ENCODE peak calls at places on chromosomes 2 and 18, in nine cellular contexts. One of them, this sample, is unnamed.

GRCh38 chr2:44305882-44306281 is 30.6 kb downstream of the SLC3A1 start:
- ATAC-seq in stimulated activated naive CD8-positive, alpha-beta T cell treated with anti-CD3 and anti-CD28 coated beads, Interleukin-15, Interleukin-2, amounts not matched to agents 100 U/mL and 50 U/mL, for 24 hours: no peak
- ATAC-seq in A549: peak
- ATAC-seq in activated CD8-positive, alpha-beta memory T cell treated with anti-CD3 and anti-CD28 coated beads, Interleukin-2, amount 10 ng/mL, durations not matched to agents 7 days and 5 days: no peak
- ATAC-seq in omental fat pad: no peak
- ATAC-seq in pancreas: no peak
- ATAC-seq in gastroesophageal sphincter: no peak
- ATAC-seq in right cardiac atrium: peak
- ATAC-seq in sciatic nerve: no peak
- ATAC-seq in this sample: no peak

GRCh38 chr2:209970271-209970670 is 32.2 kb upstream of the RPE start:
- ATAC-seq in stimulated activated naive CD8-positive, alpha-beta T cell treated with anti-CD3 and anti-CD28 coated beads, Interleukin-15, Interleukin-2, amounts not matched to agents 100 U/mL and 50 U/mL, for 24 hours: no peak
- ATAC-seq in A549: no peak
- ATAC-seq in activated CD8-positive, alpha-beta memory T cell treated with anti-CD3 and anti-CD28 coated beads, Interleukin-2, amount 10 ng/mL, durations not matched to agents 7 days and 5 days: no peak
- ATAC-seq in omental fat pad: no peak
- ATAC-seq in pancreas: no peak
- ATAC-seq in gastroesophageal sphincter: no peak
- ATAC-seq in right cardiac atrium: no peak
- ATAC-seq in sciatic nerve: no peak
- ATAC-seq in this sample: no peak

GRCh38 chr2:16630463-16630862 is 35.2 kb downstream of the CYRIA start:
- ATAC-seq in stimulated activated naive CD8-positive, alpha-beta T cell treated with anti-CD3 and anti-CD28 coated beads, Interleukin-15, Interleukin-2, amounts not matched to agents 100 U/mL and 50 U/mL, for 24 hours: no peak
- ATAC-seq in A549: no peak
- ATAC-seq in activated CD8-positive, alpha-beta memory T cell treated with anti-CD3 and anti-CD28 coated beads, Interleukin-2, amount 10 ng/mL, durations not matched to agents 7 days and 5 days: no peak
- ATAC-seq in omental fat pad: no peak
- ATAC-seq in pancreas: no peak
- ATAC-seq in gastroesophageal sphincter: no peak
- ATAC-seq in right cardiac atrium: no peak
- ATAC-seq in sciatic nerve: no peak
- ATAC-seq in this sample: no peak

GRCh38 chr2:189116059-189116458 is 63.5 kb downstream of the COL5A2 start:
- ATAC-seq in stimulated activated naive CD8-positive, alpha-beta T cell treated with anti-CD3 and anti-CD28 coated beads, Interleukin-15, Interleukin-2, amounts not matched to agents 100 U/mL and 50 U/mL, for 24 hours: no peak
- ATAC-seq in A549: peak
- ATAC-seq in activated CD8-positive, alpha-beta memory T cell treated with anti-CD3 and anti-CD28 coated beads, Interleukin-2, amount 10 ng/mL, durations not matched to agents 7 days and 5 days: no peak
- ATAC-seq in omental fat pad: no peak
- ATAC-seq in pancreas: no peak
- ATAC-seq in gastroesophageal sphincter: no peak
- ATAC-seq in right cardiac atrium: no peak
- ATAC-seq in sciatic nerve: peak
- ATAC-seq in this sample: no peak

GRCh38 chr2:66271777-66272176 is 163.1 kb upstream of the MEIS1 start:
- ATAC-seq in stimulated activated naive CD8-positive, alpha-beta T cell treated with anti-CD3 and anti-CD28 coated beads, Interleukin-15, Interleukin-2, amounts not matched to agents 100 U/mL and 50 U/mL, for 24 hours: no peak
- ATAC-seq in A549: no peak
- ATAC-seq in activated CD8-positive, alpha-beta memory T cell treated with anti-CD3 and anti-CD28 coated beads, Interleukin-2, amount 10 ng/mL, durations not matched to agents 7 days and 5 days: no peak
- ATAC-seq in omental fat pad: no peak
- ATAC-seq in pancreas: peak
- ATAC-seq in gastroesophageal sphincter: no peak
- ATAC-seq in right cardiac atrium: no peak
- ATAC-seq in sciatic nerve: no peak
- ATAC-seq in this sample: no peak

GRCh38 chr2:170736628-170737027 is 21.5 kb downstream of the SP5 start:
- ATAC-seq in stimulated activated naive CD8-positive, alpha-beta T cell treated with anti-CD3 and anti-CD28 coated beads, Interleukin-15, Interleukin-2, amounts not matched to agents 100 U/mL and 50 U/mL, for 24 hours: no peak
- ATAC-seq in A549: no peak
- ATAC-seq in activated CD8-positive, alpha-beta memory T cell treated with anti-CD3 and anti-CD28 coated beads, Interleukin-2, amount 10 ng/mL, durations not matched to agents 7 days and 5 days: no peak
- ATAC-seq in omental fat pad: no peak
- ATAC-seq in pancreas: no peak
- ATAC-seq in gastroesophageal sphincter: no peak
- ATAC-seq in right cardiac atrium: no peak
- ATAC-seq in sciatic nerve: no peak
- ATAC-seq in this sample: no peak

GRCh38 chr18:49534846-49535601 is 26.8 kb upstream of the LIPG start:
- ATAC-seq in stimulated activated naive CD8-positive, alpha-beta T cell treated with anti-CD3 and anti-CD28 coated beads, Interleukin-15, Interleukin-2, amounts not matched to agents 100 U/mL and 50 U/mL, for 24 hours: no peak
- ATAC-seq in A549: no peak
- ATAC-seq in activated CD8-positive, alpha-beta memory T cell treated with anti-CD3 and anti-CD28 coated beads, Interleukin-2, amount 10 ng/mL, durations not matched to agents 7 days and 5 days: no peak
- ATAC-seq in omental fat pad: no peak
- ATAC-seq in pancreas: no peak
- ATAC-seq in gastroesophageal sphincter: no peak
- ATAC-seq in right cardiac atrium: no peak
- ATAC-seq in sciatic nerve: no peak
- ATAC-seq in this sample: no peak

GRCh38 chr18:72867721-72868665 is at the start of gene NETO1:
- ATAC-seq in stimulated activated naive CD8-positive, alpha-beta T cell treated with anti-CD3 and anti-CD28 coated beads, Interleukin-15, Interleukin-2, amounts not matched to agents 100 U/mL and 50 U/mL, for 24 hours: no peak
- ATAC-seq in A549: peak
- ATAC-seq in activated CD8-positive, alpha-beta memory T cell treated with anti-CD3 and anti-CD28 coated beads, Interleukin-2, amount 10 ng/mL, durations not matched to agents 7 days and 5 days: no peak
- ATAC-seq in omental fat pad: peak
- ATAC-seq in pancreas: peak
- ATAC-seq in gastroesophageal sphincter: no peak
- ATAC-seq in right cardiac atrium: no peak
- ATAC-seq in sciatic nerve: peak
- ATAC-seq in this sample: no peak

GRCh38 chr2:99169534-99169933 is 11.3 kb downstream of the MITD1 start:
- ATAC-seq in stimulated activated naive CD8-positive, alpha-beta T cell treated with anti-CD3 and anti-CD28 coated beads, Interleukin-15, Interleukin-2, amounts not matched to agents 100 U/mL and 50 U/mL, for 24 hours: peak
- ATAC-seq in A549: no peak
- ATAC-seq in activated CD8-positive, alpha-beta memory T cell treated with anti-CD3 and anti-CD28 coated beads, Interleukin-2, amount 10 ng/mL, durations not matched to agents 7 days and 5 days: peak
- ATAC-seq in omental fat pad: no peak
- ATAC-seq in pancreas: no peak
- ATAC-seq in gastroesophageal sphincter: no peak
- ATAC-seq in right cardiac atrium: no peak
- ATAC-seq in sciatic nerve: no peak
- ATAC-seq in this sample: no peak

GRCh38 chr2:467892-468630 is 180.2 kb upstream of the ALKAL2 start:
- ATAC-seq in stimulated activated naive CD8-positive, alpha-beta T cell treated with anti-CD3 and anti-CD28 coated beads, Interleukin-15, Interleukin-2, amounts not matched to agents 100 U/mL and 50 U/mL, for 24 hours: no peak
- ATAC-seq in A549: no peak
- ATAC-seq in activated CD8-positive, alpha-beta memory T cell treated with anti-CD3 and anti-CD28 coated beads, Interleukin-2, amount 10 ng/mL, durations not matched to agents 7 days and 5 days: no peak
- ATAC-seq in omental fat pad: no peak
- ATAC-seq in pancreas: no peak
- ATAC-seq in gastroesophageal sphincter: no peak
- ATAC-seq in right cardiac atrium: no peak
- ATAC-seq in sciatic nerve: peak
- ATAC-seq in this sample: no peak

GRCh38 chr2:27613985-27614384 is 14.8 kb downstream of the CCDC121 start:
- ATAC-seq in stimulated activated naive CD8-positive, alpha-beta T cell treated with anti-CD3 and anti-CD28 coated beads, Interleukin-15, Interleukin-2, amounts not matched to agents 100 U/mL and 50 U/mL, for 24 hours: no peak
- ATAC-seq in A549: no peak
- ATAC-seq in activated CD8-positive, alpha-beta memory T cell treated with anti-CD3 and anti-CD28 coated beads, Interleukin-2, amount 10 ng/mL, durations not matched to agents 7 days and 5 days: no peak
- ATAC-seq in omental fat pad: no peak
- ATAC-seq in pancreas: no peak
- ATAC-seq in gastroesophageal sphincter: no peak
- ATAC-seq in right cardiac atrium: no peak
- ATAC-seq in sciatic nerve: no peak
- ATAC-seq in this sample: no peak

GRCh38 chr2:136134126-136134525 is 16.2 kb upstream of the CXCR4 start:
- ATAC-seq in stimulated activated naive CD8-positive, alpha-beta T cell treated with anti-CD3 and anti-CD28 coated beads, Interleukin-15, Interleukin-2, amounts not matched to agents 100 U/mL and 50 U/mL, for 24 hours: peak
- ATAC-seq in A549: no peak
- ATAC-seq in activated CD8-positive, alpha-beta memory T cell treated with anti-CD3 and anti-CD28 coated beads, Interleukin-2, amount 10 ng/mL, durations not matched to agents 7 days and 5 days: no peak
- ATAC-seq in omental fat pad: no peak
- ATAC-seq in pancreas: no peak
- ATAC-seq in gastroesophageal sphincter: no peak
- ATAC-seq in right cardiac atrium: no peak
- ATAC-seq in sciatic nerve: no peak
- ATAC-seq in this sample: no peak

GRCh38 chr18:50819027-50819726 is 639 bp downstream of the MRO start:
- ATAC-seq in stimulated activated naive CD8-positive, alpha-beta T cell treated with anti-CD3 and anti-CD28 coated beads, Interleukin-15, Interleukin-2, amounts not matched to agents 100 U/mL and 50 U/mL, for 24 hours: no peak
- ATAC-seq in A549: peak
- ATAC-seq in activated CD8-positive, alpha-beta memory T cell treated with anti-CD3 and anti-CD28 coated beads, Interleukin-2, amount 10 ng/mL, durations not matched to agents 7 days and 5 days: peak
- ATAC-seq in omental fat pad: peak
- ATAC-seq in pancreas: peak
- ATAC-seq in gastroesophageal sphincter: peak
- ATAC-seq in right cardiac atrium: peak
- ATAC-seq in sciatic nerve: peak
- ATAC-seq in this sample: peak

GRCh38 chr2:191637182-191638078 is 40.5 kb upstream of the NABP1 start:
- ATAC-seq in stimulated activated naive CD8-positive, alpha-beta T cell treated with anti-CD3 and anti-CD28 coated beads, Interleukin-15, Interleukin-2, amounts not matched to agents 100 U/mL and 50 U/mL, for 24 hours: peak
- ATAC-seq in A549: peak
- ATAC-seq in activated CD8-positive, alpha-beta memory T cell treated with anti-CD3 and anti-CD28 coated beads, Interleukin-2, amount 10 ng/mL, durations not matched to agents 7 days and 5 days: peak
- ATAC-seq in omental fat pad: peak
- ATAC-seq in pancreas: peak
- ATAC-seq in gastroesophageal sphincter: no peak
- ATAC-seq in right cardiac atrium: no peak
- ATAC-seq in sciatic nerve: peak
- ATAC-seq in this sample: peak

GRCh38 chr18:44695503-44695902 is 14.8 kb downstream of the SETBP1 start:
- ATAC-seq in stimulated activated naive CD8-positive, alpha-beta T cell treated with anti-CD3 and anti-CD28 coated beads, Interleukin-15, Interleukin-2, amounts not matched to agents 100 U/mL and 50 U/mL, for 24 hours: no peak
- ATAC-seq in A549: no peak
- ATAC-seq in activated CD8-positive, alpha-beta memory T cell treated with anti-CD3 and anti-CD28 coated beads, Interleukin-2, amount 10 ng/mL, durations not matched to agents 7 days and 5 days: no peak
- ATAC-seq in omental fat pad: no peak
- ATAC-seq in pancreas: no peak
- ATAC-seq in gastroesophageal sphincter: no peak
- ATAC-seq in right cardiac atrium: no peak
- ATAC-seq in sciatic nerve: peak
- ATAC-seq in this sample: no peak

GRCh38 chr18:54672846-54673475 is 81.9 kb downstream of the DYNAP start:
- ATAC-seq in stimulated activated naive CD8-positive, alpha-beta T cell treated with anti-CD3 and anti-CD28 coated beads, Interleukin-15, Interleukin-2, amounts not matched to agents 100 U/mL and 50 U/mL, for 24 hours: no peak
- ATAC-seq in A549: peak
- ATAC-seq in activated CD8-positive, alpha-beta memory T cell treated with anti-CD3 and anti-CD28 coated beads, Interleukin-2, amount 10 ng/mL, durations not matched to agents 7 days and 5 days: no peak
- ATAC-seq in omental fat pad: no peak
- ATAC-seq in pancreas: no peak
- ATAC-seq in gastroesophageal sphincter: no peak
- ATAC-seq in right cardiac atrium: no peak
- ATAC-seq in sciatic nerve: no peak
- ATAC-seq in this sample: peak

GRCh38 chr2:124647245-124647644 is 622.2 kb downstream of the CNTNAP5 start:
- ATAC-seq in stimulated activated naive CD8-positive, alpha-beta T cell treated with anti-CD3 and anti-CD28 coated beads, Interleukin-15, Interleukin-2, amounts not matched to agents 100 U/mL and 50 U/mL, for 24 hours: no peak
- ATAC-seq in A549: no peak
- ATAC-seq in activated CD8-positive, alpha-beta memory T cell treated with anti-CD3 and anti-CD28 coated beads, Interleukin-2, amount 10 ng/mL, durations not matched to agents 7 days and 5 days: no peak
- ATAC-seq in omental fat pad: no peak
- ATAC-seq in pancreas: no peak
- ATAC-seq in gastroesophageal sphincter: no peak
- ATAC-seq in right cardiac atrium: no peak
- ATAC-seq in sciatic nerve: no peak
- ATAC-seq in this sample: no peak

GRCh38 chr2:68643874-68644485 is 601 bp downstream of the PROKR1 start:
- ATAC-seq in stimulated activated naive CD8-positive, alpha-beta T cell treated with anti-CD3 and anti-CD28 coated beads, Interleukin-15, Interleukin-2, amounts not matched to agents 100 U/mL and 50 U/mL, for 24 hours: no peak
- ATAC-seq in A549: peak
- ATAC-seq in activated CD8-positive, alpha-beta memory T cell treated with anti-CD3 and anti-CD28 coated beads, Interleukin-2, amount 10 ng/mL, durations not matched to agents 7 days and 5 days: no peak
- ATAC-seq in omental fat pad: no peak
- ATAC-seq in pancreas: no peak
- ATAC-seq in gastroesophageal sphincter: no peak
- ATAC-seq in right cardiac atrium: no peak
- ATAC-seq in sciatic nerve: no peak
- ATAC-seq in this sample: no peak

GRCh38 chr2:69988086-69988635 is 26.7 kb upstream of the ASPRV1 start:
- ATAC-seq in stimulated activated naive CD8-positive, alpha-beta T cell treated with anti-CD3 and anti-CD28 coated beads, Interleukin-15, Interleukin-2, amounts not matched to agents 100 U/mL and 50 U/mL, for 24 hours: no peak
- ATAC-seq in A549: no peak
- ATAC-seq in activated CD8-positive, alpha-beta memory T cell treated with anti-CD3 and anti-CD28 coated beads, Interleukin-2, amount 10 ng/mL, durations not matched to agents 7 days and 5 days: no peak
- ATAC-seq in omental fat pad: no peak
- ATAC-seq in pancreas: no peak
- ATAC-seq in gastroesophageal sphincter: no peak
- ATAC-seq in right cardiac atrium: no peak
- ATAC-seq in sciatic nerve: no peak
- ATAC-seq in this sample: no peak

GRCh38 chr2:196083601-196084000 is 15.0 kb upstream of the DNAH7 start:
- ATAC-seq in stimulated activated naive CD8-positive, alpha-beta T cell treated with anti-CD3 and anti-CD28 coated beads, Interleukin-15, Interleukin-2, amounts not matched to agents 100 U/mL and 50 U/mL, for 24 hours: no peak
- ATAC-seq in A549: no peak
- ATAC-seq in activated CD8-positive, alpha-beta memory T cell treated with anti-CD3 and anti-CD28 coated beads, Interleukin-2, amount 10 ng/mL, durations not matched to agents 7 days and 5 days: no peak
- ATAC-seq in omental fat pad: no peak
- ATAC-seq in pancreas: no peak
- ATAC-seq in gastroesophageal sphincter: no peak
- ATAC-seq in right cardiac atrium: no peak
- ATAC-seq in sciatic nerve: no peak
- ATAC-seq in this sample: no peak

GRCh38 chr18:13916559-13916958 is 1.2 kb upstream of the MC2R start:
- ATAC-seq in stimulated activated naive CD8-positive, alpha-beta T cell treated with anti-CD3 and anti-CD28 coated beads, Interleukin-15, Interleukin-2, amounts not matched to agents 100 U/mL and 50 U/mL, for 24 hours: no peak
- ATAC-seq in A549: no peak
- ATAC-seq in activated CD8-positive, alpha-beta memory T cell treated with anti-CD3 and anti-CD28 coated beads, Interleukin-2, amount 10 ng/mL, durations not matched to agents 7 days and 5 days: no peak
- ATAC-seq in omental fat pad: no peak
- ATAC-seq in pancreas: no peak
- ATAC-seq in gastroesophageal sphincter: no peak
- ATAC-seq in right cardiac atrium: peak
- ATAC-seq in sciatic nerve: no peak
- ATAC-seq in this sample: no peak

GRCh38 chr2:150358468-150358807 is 129.0 kb downstream of the RND3 start:
- ATAC-seq in stimulated activated naive CD8-positive, alpha-beta T cell treated with anti-CD3 and anti-CD28 coated beads, Interleukin-15, Interleukin-2, amounts not matched to agents 100 U/mL and 50 U/mL, for 24 hours: no peak
- ATAC-seq in A549: no peak
- ATAC-seq in activated CD8-positive, alpha-beta memory T cell treated with anti-CD3 and anti-CD28 coated beads, Interleukin-2, amount 10 ng/mL, durations not matched to agents 7 days and 5 days: no peak
- ATAC-seq in omental fat pad: no peak
- ATAC-seq in pancreas: no peak
- ATAC-seq in gastroesophageal sphincter: no peak
- ATAC-seq in right cardiac atrium: no peak
- ATAC-seq in sciatic nerve: no peak
- ATAC-seq in this sample: peak

GRCh38 chr18:33871363-33872025 is 293.5 kb downstream of the ASXL3 start:
- ATAC-seq in stimulated activated naive CD8-positive, alpha-beta T cell treated with anti-CD3 and anti-CD28 coated beads, Interleukin-15, Interleukin-2, amounts not matched to agents 100 U/mL and 50 U/mL, for 24 hours: no peak
- ATAC-seq in A549: no peak
- ATAC-seq in activated CD8-positive, alpha-beta memory T cell treated with anti-CD3 and anti-CD28 coated beads, Interleukin-2, amount 10 ng/mL, durations not matched to agents 7 days and 5 days: no peak
- ATAC-seq in omental fat pad: no peak
- ATAC-seq in pancreas: no peak
- ATAC-seq in gastroesophageal sphincter: no peak
- ATAC-seq in right cardiac atrium: no peak
- ATAC-seq in sciatic nerve: no peak
- ATAC-seq in this sample: no peak

GRCh38 chr18:76131738-76132137 is 363.3 kb downstream of the ZNF516 start:
- ATAC-seq in stimulated activated naive CD8-positive, alpha-beta T cell treated with anti-CD3 and anti-CD28 coated beads, Interleukin-15, Interleukin-2, amounts not matched to agents 100 U/mL and 50 U/mL, for 24 hours: peak
- ATAC-seq in A549: no peak
- ATAC-seq in activated CD8-positive, alpha-beta memory T cell treated with anti-CD3 and anti-CD28 coated beads, Interleukin-2, amount 10 ng/mL, durations not matched to agents 7 days and 5 days: no peak
- ATAC-seq in omental fat pad: no peak
- ATAC-seq in pancreas: peak
- ATAC-seq in gastroesophageal sphincter: no peak
- ATAC-seq in right cardiac atrium: no peak
- ATAC-seq in sciatic nerve: peak
- ATAC-seq in this sample: peak

GRCh38 chr2:26486789-26487188 is 8.9 kb upstream of the OTOF start:
- ATAC-seq in stimulated activated naive CD8-positive, alpha-beta T cell treated with anti-CD3 and anti-CD28 coated beads, Interleukin-15, Interleukin-2, amounts not matched to agents 100 U/mL and 50 U/mL, for 24 hours: no peak
- ATAC-seq in A549: no peak
- ATAC-seq in activated CD8-positive, alpha-beta memory T cell treated with anti-CD3 and anti-CD28 coated beads, Interleukin-2, amount 10 ng/mL, durations not matched to agents 7 days and 5 days: peak
- ATAC-seq in omental fat pad: no peak
- ATAC-seq in pancreas: no peak
- ATAC-seq in gastroesophageal sphincter: no peak
- ATAC-seq in right cardiac atrium: no peak
- ATAC-seq in sciatic nerve: no peak
- ATAC-seq in this sample: no peak

GRCh38 chr2:96095116-96095636 is 21.2 kb downstream of the ADRA2B start:
- ATAC-seq in stimulated activated naive CD8-positive, alpha-beta T cell treated with anti-CD3 and anti-CD28 coated beads, Interleukin-15, Interleukin-2, amounts not matched to agents 100 U/mL and 50 U/mL, for 24 hours: no peak
- ATAC-seq in A549: no peak
- ATAC-seq in activated CD8-positive, alpha-beta memory T cell treated with anti-CD3 and anti-CD28 coated beads, Interleukin-2, amount 10 ng/mL, durations not matched to agents 7 days and 5 days: no peak
- ATAC-seq in omental fat pad: no peak
- ATAC-seq in pancreas: no peak
- ATAC-seq in gastroesophageal sphincter: no peak
- ATAC-seq in right cardiac atrium: no peak
- ATAC-seq in sciatic nerve: no peak
- ATAC-seq in this sample: no peak

GRCh38 chr2:230327418-230328154 is 593 bp downstream of the SP140L start:
- ATAC-seq in stimulated activated naive CD8-positive, alpha-beta T cell treated with anti-CD3 and anti-CD28 coated beads, Interleukin-15, Interleukin-2, amounts not matched to agents 100 U/mL and 50 U/mL, for 24 hours: peak
- ATAC-seq in A549: no peak
- ATAC-seq in activated CD8-positive, alpha-beta memory T cell treated with anti-CD3 and anti-CD28 coated beads, Interleukin-2, amount 10 ng/mL, durations not matched to agents 7 days and 5 days: peak
- ATAC-seq in omental fat pad: no peak
- ATAC-seq in pancreas: peak
- ATAC-seq in gastroesophageal sphincter: no peak
- ATAC-seq in right cardiac atrium: peak
- ATAC-seq in sciatic nerve: peak
- ATAC-seq in this sample: peak

GRCh38 chr18:49725809-49726514 is 87.4 kb downstream of the ACAA2 start:
- ATAC-seq in stimulated activated naive CD8-positive, alpha-beta T cell treated with anti-CD3 and anti-CD28 coated beads, Interleukin-15, Interleukin-2, amounts not matched to agents 100 U/mL and 50 U/mL, for 24 hours: no peak
- ATAC-seq in A549: peak
- ATAC-seq in activated CD8-positive, alpha-beta memory T cell treated with anti-CD3 and anti-CD28 coated beads, Interleukin-2, amount 10 ng/mL, durations not matched to agents 7 days and 5 days: no peak
- ATAC-seq in omental fat pad: peak
- ATAC-seq in pancreas: peak
- ATAC-seq in gastroesophageal sphincter: peak
- ATAC-seq in right cardiac atrium: peak
- ATAC-seq in sciatic nerve: peak
- ATAC-seq in this sample: peak

GRCh38 chr2:136386046-136386445 is 268.1 kb upstream of the CXCR4 start:
- ATAC-seq in stimulated activated naive CD8-positive, alpha-beta T cell treated with anti-CD3 and anti-CD28 coated beads, Interleukin-15, Interleukin-2, amounts not matched to agents 100 U/mL and 50 U/mL, for 24 hours: no peak
- ATAC-seq in A549: no peak
- ATAC-seq in activated CD8-positive, alpha-beta memory T cell treated with anti-CD3 and anti-CD28 coated beads, Interleukin-2, amount 10 ng/mL, durations not matched to agents 7 days and 5 days: no peak
- ATAC-seq in omental fat pad: no peak
- ATAC-seq in pancreas: peak
- ATAC-seq in gastroesophageal sphincter: peak
- ATAC-seq in right cardiac atrium: peak
- ATAC-seq in sciatic nerve: peak
- ATAC-seq in this sample: no peak

This sample was measured in esophagus mucosa.